ENCODE peak calls at places on chromosomes 4 and X, in five cellular contexts. One of them, this sample, is unnamed.

GRCh38 chrX:151773434-151773833 is 38.9 kb downstream of the CNGA2 start:
- DNase-seq in ovary: no peak
- DNase-seq in Panc1: no peak
- DNase-seq in psoas muscle: no peak
- DNase-seq in esophagus squamous epithelium: no peak
- DNase-seq in this sample: no peak

GRCh38 chrX:37817176-37817575 is 30.2 kb downstream of the DYNLT3 start:
- DNase-seq in ovary: no peak
- DNase-seq in Panc1: no peak
- DNase-seq in psoas muscle: no peak
- DNase-seq in esophagus squamous epithelium: no peak
- DNase-seq in this sample: no peak

GRCh38 chrX:123186796-123187195 is 2.7 kb downstream of the GRIA3 start:
- DNase-seq in psoas muscle: no peak
- DNase-seq in esophagus squamous epithelium: no peak
- DNase-seq in ovary: no peak
- DNase-seq in Panc1: no peak
- DNase-seq in this sample: no peak

GRCh38 chr4:114626202-114626601 is 27.6 kb downstream of the UGT8 start:
- DNase-seq in ovary: no peak
- DNase-seq in Panc1: no peak
- DNase-seq in psoas muscle: no peak
- DNase-seq in esophagus squamous epithelium: no peak
- DNase-seq in this sample: no peak

GRCh38 chr4:1583859-1584258 is 100.3 kb downstream of the FAM53A start:
- DNase-seq in Panc1: no peak
- DNase-seq in psoas muscle: no peak
- DNase-seq in ovary: no peak
- DNase-seq in esophagus squamous epithelium: no peak
- DNase-seq in this sample: no peak

GRCh38 chrX:8815460-8816065 is 14.4 kb upstream of the FAM9A start:
- DNase-seq in ovary: no peak
- DNase-seq in psoas muscle: no peak
- DNase-seq in Panc1: peak; percentile 36
- DNase-seq in esophagus squamous epithelium: no peak
- DNase-seq in this sample: peak; percentile 37

GRCh38 chrX:53456254-53456653 is 22.1 kb upstream of the HSD17B10 start:
- DNase-seq in ovary: no peak
- DNase-seq in psoas muscle: no peak
- DNase-seq in Panc1: no peak
- DNase-seq in esophagus squamous epithelium: no peak
- DNase-seq in this sample: no peak

GRCh38 chrX:110210417-110211139 is 107.3 kb downstream of the AMMECR1 start:
- DNase-seq in ovary: no peak
- DNase-seq in psoas muscle: no peak
- DNase-seq in esophagus squamous epithelium: no peak
- DNase-seq in Panc1: no peak
- DNase-seq in this sample: no peak

GRCh38 chrX:75155454-75155829 is 641 bp downstream of the ABCB7 start:
- DNase-seq in esophagus squamous epithelium: no peak
- DNase-seq in Panc1: no peak
- DNase-seq in psoas muscle: no peak
- DNase-seq in ovary: no peak
- DNase-seq in this sample: no peak

DNA sequence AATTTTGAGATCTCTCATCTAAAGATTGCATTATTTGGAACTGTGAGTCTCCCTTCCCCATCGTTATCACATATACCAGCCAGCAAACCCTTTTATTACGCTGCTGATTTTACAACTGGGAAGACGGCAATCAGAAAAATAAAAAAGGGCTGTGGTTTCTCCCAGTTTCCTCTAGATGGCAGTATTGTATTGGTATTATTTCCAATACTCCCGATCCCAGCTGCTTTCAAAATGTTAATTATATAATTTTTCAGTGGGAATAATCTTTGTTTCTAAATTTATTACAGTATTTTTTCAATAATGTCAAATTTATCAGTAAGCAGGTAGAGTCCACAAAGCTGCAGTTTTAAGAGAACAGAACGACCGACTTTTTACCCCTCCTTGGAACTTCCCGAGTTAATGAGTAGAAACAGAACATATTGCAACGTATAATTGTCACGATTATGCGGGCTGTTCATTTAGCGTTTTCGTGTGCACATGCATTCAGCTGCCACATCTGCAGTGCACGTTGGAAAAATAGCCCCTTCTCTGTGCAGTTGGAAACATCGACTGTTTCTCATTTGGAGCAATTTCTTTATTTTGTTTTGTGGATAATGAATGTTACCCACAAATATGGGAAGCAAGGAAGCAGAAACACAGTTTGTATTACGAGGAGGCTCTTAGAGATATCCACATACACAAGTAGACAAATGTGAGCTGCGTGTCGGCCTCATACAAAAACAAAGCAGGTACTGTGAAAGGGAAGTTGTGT is 187.9 kb downstream of the STIM2 start:
- DNase-seq in ovary: no peak
- DNase-seq in Panc1: peak; percentile 5
- DNase-seq in esophagus squamous epithelium: no peak
- DNase-seq in psoas muscle: no peak
- DNase-seq in this sample: no peak
- H3K4me3 ChIP-seq in ovary: no peak overlapping the region
- H3K4me3 ChIP-seq in Panc1: peak overlapping the region; percentile 41
- H3K4me3 ChIP-seq in esophagus squamous epithelium: no peak overlapping the region
- H3K4me3 ChIP-seq in psoas muscle: peak overlapping the region; percentile 58
- H3K4me3 ChIP-seq in this sample: no peak overlapping the region

DNA sequence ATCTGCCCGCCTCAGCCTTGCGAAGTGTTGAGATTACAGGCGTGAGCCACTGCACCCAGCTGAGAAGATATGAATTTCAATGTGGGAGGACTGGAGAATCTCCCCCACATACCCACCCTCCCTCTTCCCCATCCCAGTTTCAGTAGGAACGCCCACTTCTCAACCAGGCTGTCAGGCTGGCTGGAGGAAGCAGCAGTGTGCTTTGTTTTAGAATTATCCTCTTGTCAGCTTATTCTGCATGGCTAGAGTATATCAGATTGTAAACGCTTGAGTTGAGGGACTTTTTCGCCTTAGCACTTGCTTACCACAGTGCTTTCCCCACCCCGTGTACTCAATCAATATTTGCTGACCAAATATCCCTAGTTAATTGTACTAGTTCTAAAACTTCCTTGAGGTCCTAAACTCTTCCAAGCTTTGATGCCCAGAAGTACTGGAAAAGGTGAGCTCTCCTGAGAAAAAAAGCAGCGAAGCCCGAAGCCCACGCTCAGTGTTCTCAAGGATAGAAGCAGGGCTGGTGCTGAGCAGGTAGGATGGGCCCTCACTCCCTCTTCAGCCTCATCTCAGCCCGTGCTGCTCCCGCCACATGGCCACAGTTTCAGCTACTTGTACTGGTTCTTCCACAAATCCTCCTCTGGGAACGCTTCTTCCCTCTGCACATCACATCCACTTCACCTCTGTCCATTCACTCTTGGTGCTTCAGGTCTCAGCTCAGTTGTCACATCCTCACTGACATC is 7.3 kb upstream of the ARHGAP10 start:
- DNase-seq in psoas muscle: no peak
- DNase-seq in esophagus squamous epithelium: no peak
- DNase-seq in ovary: no peak
- DNase-seq in Panc1: no peak
- DNase-seq in this sample: no peak
- H3K27ac ChIP-seq in psoas muscle: no peak overlapping the region
- H3K27ac ChIP-seq in esophagus squamous epithelium: no peak overlapping the region
- H3K27ac ChIP-seq in ovary: no peak overlapping the region
- H3K27ac ChIP-seq in Panc1: no peak overlapping the region
- H3K27ac ChIP-seq in this sample: no peak overlapping the region

GRCh38 chr4:74649193-74649592 is 145.1 kb downstream of the BTC start:
- DNase-seq in psoas muscle: no peak
- DNase-seq in esophagus squamous epithelium: no peak
- DNase-seq in Panc1: no peak
- DNase-seq in ovary: no peak
- DNase-seq in this sample: no peak

GRCh38 chr4:74651198-74651597 is 143.1 kb downstream of the BTC start:
- DNase-seq in Panc1: no peak
- DNase-seq in psoas muscle: no peak
- DNase-seq in ovary: no peak
- DNase-seq in esophagus squamous epithelium: no peak
- DNase-seq in this sample: no peak

GRCh38 chr4:74654230-74654681 is 140.1 kb downstream of the BTC start:
- DNase-seq in Panc1: no peak
- DNase-seq in ovary: no peak
- DNase-seq in esophagus squamous epithelium: no peak
- DNase-seq in psoas muscle: no peak
- DNase-seq in this sample: no peak

GRCh38 chr4:74656596-74656995 is 137.7 kb downstream of the BTC start:
- DNase-seq in ovary: no peak
- DNase-seq in esophagus squamous epithelium: no peak
- DNase-seq in Panc1: no peak
- DNase-seq in psoas muscle: no peak
- DNase-seq in this sample: no peak

GRCh38 chr4:74653331-74654229 is 140.7 kb downstream of the BTC start:
- DNase-seq in Panc1: no peak
- DNase-seq in ovary: no peak
- DNase-seq in esophagus squamous epithelium: no peak
- DNase-seq in psoas muscle: no peak
- DNase-seq in this sample: no peak
- H3K4me1 ChIP-seq in Panc1: no peaks in the 10 kb centered on the region
- H3K4me1 ChIP-seq in ovary: no peaks in the 10 kb centered on the region
- H3K4me1 ChIP-seq in esophagus squamous epithelium: no peaks in the 10 kb centered on the region
- H3K4me1 ChIP-seq in psoas muscle: no peaks in the 10 kb centered on the region
- H3K4me1 ChIP-seq in this sample: no peaks in the 10 kb centered on the region

DNA sequence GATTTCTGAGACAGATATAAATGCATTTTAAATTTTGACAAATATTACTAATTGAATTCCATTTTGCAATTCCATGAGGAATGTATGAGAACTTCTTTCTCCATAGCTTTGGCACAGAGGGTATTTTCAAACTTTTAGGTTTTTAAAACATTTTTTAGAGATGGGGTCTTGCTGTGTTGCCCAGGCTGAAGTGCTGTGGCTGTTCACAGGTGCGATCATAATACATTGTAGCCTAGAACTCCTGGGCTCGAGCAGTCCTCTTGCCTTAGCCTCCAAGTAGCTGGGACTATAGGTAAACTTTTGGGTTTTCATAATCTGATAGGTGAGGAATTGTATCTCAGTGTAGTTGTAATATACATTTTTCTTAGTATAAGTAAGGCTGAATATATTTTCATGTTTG is 53.4 kb downstream of the ANXA3 start:
- DNase-seq in ovary: no peak
- DNase-seq in esophagus squamous epithelium: no peak
- DNase-seq in psoas muscle: no peak
- DNase-seq in Panc1: no peak
- DNase-seq in this sample: no peak
- H3K4me3 ChIP-seq in ovary: no peak overlapping the region
- H3K4me3 ChIP-seq in esophagus squamous epithelium: no peak overlapping the region
- H3K4me3 ChIP-seq in psoas muscle: no peak overlapping the region
- H3K4me3 ChIP-seq in Panc1: no peak overlapping the region
- H3K4me3 ChIP-seq in this sample: no peak overlapping the region

This sample was measured in iPS DF 6.9.